ENCODE peak calls at places on chromosome 20, in five cellular contexts. One of them, this sample, is unnamed.

GRCh38 chr20:48298851-48299484 is 513.7 kb upstream of the SULF2 start:
- DNase-seq in colonic mucosa: no peak
- DNase-seq in H9: no peak
- DNase-seq in Karpas-422: no peak
- DNase-seq in IMR-90: peak
- DNase-seq in this sample: no peak

GRCh38 chr20:8330785-8331699 is 199.0 kb downstream of the PLCB1 start:
- DNase-seq in colonic mucosa: no peak
- DNase-seq in Karpas-422: no peak
- DNase-seq in H9: no peak
- DNase-seq in IMR-90: no peak
- DNase-seq in this sample: no peak

GRCh38 chr20:5178046-5178445 is 51.2 kb downstream of the CDS2 start:
- DNase-seq in IMR-90: no peak
- DNase-seq in colonic mucosa: no peak
- DNase-seq in Karpas-422: no peak
- DNase-seq in H9: no peak
- DNase-seq in this sample: no peak

GRCh38 chr20:21100590-21101452 is 5.3 kb downstream of the LINC00237 start:
- DNase-seq in IMR-90: peak
- DNase-seq in H9: peak
- DNase-seq in Karpas-422: peak
- DNase-seq in colonic mucosa: peak
- DNase-seq in this sample: no peak

GRCh38 chr20:59253779-59254319 is 46.6 kb upstream of the EDN3 start:
- DNase-seq in Karpas-422: peak
- DNase-seq in H9: no peak
- DNase-seq in IMR-90: no peak
- DNase-seq in colonic mucosa: no peak
- DNase-seq in this sample: no peak

GRCh38 chr20:46228671-46229070 is 79.6 kb downstream of the CDH22 start:
- DNase-seq in H9: no peak
- DNase-seq in Karpas-422: no peak
- DNase-seq in colonic mucosa: no peak
- DNase-seq in IMR-90: no peak
- DNase-seq in this sample: no peak

GRCh38 chr20:13101701-13102100 is 92.9 kb downstream of the SPTLC3 start:
- DNase-seq in H9: no peak
- DNase-seq in Karpas-422: no peak
- DNase-seq in IMR-90: peak
- DNase-seq in colonic mucosa: no peak
- DNase-seq in this sample: no peak

GRCh38 chr20:2385496-2385895 is 4.8 kb downstream of the TGM6 start:
- DNase-seq in colonic mucosa: no peak
- DNase-seq in H9: no peak
- DNase-seq in IMR-90: no peak
- DNase-seq in Karpas-422: no peak
- DNase-seq in this sample: no peak

GRCh38 chr20:62378215-62378614 is 8.7 kb upstream of the RPS21 start:
- DNase-seq in colonic mucosa: no peak
- DNase-seq in H9: peak
- DNase-seq in Karpas-422: no peak
- DNase-seq in IMR-90: no peak
- DNase-seq in this sample: no peak

GRCh38 chr20:19583532-19584175 is 174.4 kb upstream of the RIN2 start:
- DNase-seq in Karpas-422: peak
- DNase-seq in IMR-90: peak
- DNase-seq in colonic mucosa: peak
- DNase-seq in H9: peak
- DNase-seq in this sample: peak

GRCh38 chr20:61297491-61297890 is 45.4 kb downstream of the CDH4 start:
- DNase-seq in Karpas-422: no peak
- DNase-seq in H9: no peak
- DNase-seq in IMR-90: no peak
- DNase-seq in colonic mucosa: no peak
- DNase-seq in this sample: no peak

GRCh38 chr20:371755-372542 is 8.6 kb upstream of the TRIB3 start:
- DNase-seq in Karpas-422: no peak
- DNase-seq in IMR-90: peak
- DNase-seq in H9: no peak
- DNase-seq in colonic mucosa: peak
- DNase-seq in this sample: peak

GRCh38 chr20:60851826-60852704 is 400.0 kb upstream of the CDH4 start:
- DNase-seq in Karpas-422: peak
- DNase-seq in colonic mucosa: no peak
- DNase-seq in IMR-90: no peak
- DNase-seq in H9: peak
- DNase-seq in this sample: no peak

GRCh38 chr20:55103188-55103587 is 627.8 kb downstream of the DOK5 start:
- DNase-seq in colonic mucosa: peak
- DNase-seq in Karpas-422: no peak
- DNase-seq in H9: no peak
- DNase-seq in IMR-90: no peak
- DNase-seq in this sample: no peak

GRCh38 chr20:62739581-62740285 is 31.1 kb downstream of the NTSR1 start:
- DNase-seq in IMR-90: no peak
- DNase-seq in colonic mucosa: peak
- DNase-seq in H9: no peak
- DNase-seq in Karpas-422: no peak
- DNase-seq in this sample: peak

GRCh38 chr20:45419188-45420091 is 3.5 kb downstream of the PIGT start:
- DNase-seq in colonic mucosa: peak
- DNase-seq in Karpas-422: peak
- DNase-seq in H9: no peak
- DNase-seq in IMR-90: peak
- DNase-seq in this sample: no peak

GRCh38 chr20:20393207-20393606 is 25.3 kb downstream of the INSM1 start:
- DNase-seq in IMR-90: peak
- DNase-seq in colonic mucosa: no peak
- DNase-seq in Karpas-422: no peak
- DNase-seq in H9: no peak
- DNase-seq in this sample: no peak

GRCh38 chr20:45469336-45470261 is at the start of gene WFDC2:
- DNase-seq in H9: peak
- DNase-seq in colonic mucosa: peak
- DNase-seq in IMR-90: no peak
- DNase-seq in Karpas-422: no peak
- DNase-seq in this sample: peak

GRCh38 chr20:57772349-57772964 is 62.6 kb upstream of the PMEPA1 start:
- DNase-seq in H9: peak
- DNase-seq in IMR-90: peak
- DNase-seq in Karpas-422: no peak
- DNase-seq in colonic mucosa: no peak
- DNase-seq in this sample: no peak
- H3K9ac ChIP-seq in H9: no peak
- H3K9ac ChIP-seq in IMR-90: no peak
- H3K9ac ChIP-seq in Karpas-422: no peak
- H3K9ac ChIP-seq in colonic mucosa: no peak
- H3K9ac ChIP-seq in this sample: no peak

DNA sequence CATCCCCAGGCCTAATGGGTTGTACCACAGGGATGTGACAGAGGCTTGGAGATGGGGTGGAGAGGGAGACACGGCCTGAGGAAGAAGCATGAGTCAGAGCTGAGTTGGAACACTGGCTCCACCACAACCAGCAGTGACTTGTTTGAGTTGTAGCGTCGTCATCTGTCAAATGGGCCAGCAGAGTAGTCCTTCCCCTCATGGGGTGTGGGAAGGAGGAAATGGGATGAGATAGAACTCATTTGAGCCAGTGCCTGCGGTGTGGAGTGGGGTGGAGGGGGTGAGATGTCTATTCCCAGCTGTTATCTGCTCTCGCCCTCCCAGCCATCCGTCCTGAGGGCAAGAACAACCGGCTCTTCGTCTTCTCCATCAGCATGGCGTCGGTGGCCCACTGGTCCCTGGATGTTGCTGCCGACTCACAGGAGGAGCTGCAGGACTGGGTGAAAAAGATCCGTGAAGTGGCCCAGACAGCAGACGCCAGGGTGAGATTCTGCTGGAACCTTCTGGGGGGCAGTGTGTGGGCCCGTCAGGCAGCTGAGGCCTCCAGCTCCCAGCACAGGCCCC is 32.5 kb downstream of the PLCG1 start:
- DNase-seq in IMR-90: peak
- DNase-seq in colonic mucosa: peak
- DNase-seq in H9: no peak
- DNase-seq in Karpas-422: no peak
- DNase-seq in this sample: no peak
- H3K27ac ChIP-seq in IMR-90: no peak
- H3K27ac ChIP-seq in colonic mucosa: no peak
- H3K27ac ChIP-seq in H9: no peak
- H3K27ac ChIP-seq in Karpas-422: no peak
- H3K27ac ChIP-seq in this sample: no peak

GRCh38 chr20:32470940-32471339 is 112.8 kb downstream of the ASXL1 start:
- DNase-seq in Karpas-422: no peak
- DNase-seq in H9: no peak
- DNase-seq in IMR-90: no peak
- DNase-seq in colonic mucosa: no peak
- DNase-seq in this sample: no peak
- H3K9ac ChIP-seq in Karpas-422: no peak
- H3K9ac ChIP-seq in H9: no peak
- H3K9ac ChIP-seq in IMR-90: no peak
- H3K9ac ChIP-seq in colonic mucosa: peak
- H3K9ac ChIP-seq in this sample: peak

GRCh38 chr20:36469973-36470372 is 71.3 kb upstream of the MYL9 start:
- DNase-seq in colonic mucosa: no peak
- DNase-seq in IMR-90: no peak
- DNase-seq in Karpas-422: no peak
- DNase-seq in H9: no peak
- DNase-seq in this sample: no peak
- H3K27ac ChIP-seq in colonic mucosa: peak
- H3K27ac ChIP-seq in IMR-90: no peak
- H3K27ac ChIP-seq in Karpas-422: no peak
- H3K27ac ChIP-seq in H9: no peak
- H3K27ac ChIP-seq in this sample: no peak

GRCh38 chr20:26169506-26169905 is 472.9 kb upstream of the ZNF337 start:
- DNase-seq in H9: no peak
- DNase-seq in IMR-90: peak
- DNase-seq in Karpas-422: no peak
- DNase-seq in colonic mucosa: no peak
- DNase-seq in this sample: no peak

GRCh38 chr20:26163890-26164289 is 467.2 kb upstream of the ZNF337 start:
- DNase-seq in Karpas-422: no peak
- DNase-seq in colonic mucosa: no peak
- DNase-seq in IMR-90: peak
- DNase-seq in H9: no peak
- DNase-seq in this sample: no peak

DNA sequence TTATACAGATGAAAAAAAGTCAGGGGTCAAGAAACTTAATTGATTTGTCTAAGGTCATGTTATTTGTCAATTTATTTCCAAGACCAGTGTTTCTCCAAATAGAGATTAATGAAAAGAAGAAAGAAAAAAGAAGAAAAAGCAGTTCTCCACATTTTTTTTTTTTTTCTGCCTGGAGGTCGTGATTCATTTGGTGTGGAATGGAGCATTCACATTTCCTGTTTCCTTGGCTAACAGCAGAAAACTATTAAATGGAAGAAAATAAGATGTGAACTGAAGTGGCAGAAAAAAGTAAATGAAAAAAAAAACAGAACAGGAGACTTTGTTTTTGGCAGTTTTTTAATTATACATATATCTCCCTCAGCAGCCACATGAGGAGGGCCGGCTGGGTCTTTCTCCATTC is 470.8 kb upstream of the ZNF337 start:
- DNase-seq in IMR-90: peak
- DNase-seq in H9: no peak
- DNase-seq in Karpas-422: no peak
- DNase-seq in colonic mucosa: no peak
- DNase-seq in this sample: no peak
- H3K9ac ChIP-seq in IMR-90: no peak
- H3K9ac ChIP-seq in H9: no peak
- H3K9ac ChIP-seq in Karpas-422: no peak
- H3K9ac ChIP-seq in colonic mucosa: no peak
- H3K9ac ChIP-seq in this sample: no peak

DNA sequence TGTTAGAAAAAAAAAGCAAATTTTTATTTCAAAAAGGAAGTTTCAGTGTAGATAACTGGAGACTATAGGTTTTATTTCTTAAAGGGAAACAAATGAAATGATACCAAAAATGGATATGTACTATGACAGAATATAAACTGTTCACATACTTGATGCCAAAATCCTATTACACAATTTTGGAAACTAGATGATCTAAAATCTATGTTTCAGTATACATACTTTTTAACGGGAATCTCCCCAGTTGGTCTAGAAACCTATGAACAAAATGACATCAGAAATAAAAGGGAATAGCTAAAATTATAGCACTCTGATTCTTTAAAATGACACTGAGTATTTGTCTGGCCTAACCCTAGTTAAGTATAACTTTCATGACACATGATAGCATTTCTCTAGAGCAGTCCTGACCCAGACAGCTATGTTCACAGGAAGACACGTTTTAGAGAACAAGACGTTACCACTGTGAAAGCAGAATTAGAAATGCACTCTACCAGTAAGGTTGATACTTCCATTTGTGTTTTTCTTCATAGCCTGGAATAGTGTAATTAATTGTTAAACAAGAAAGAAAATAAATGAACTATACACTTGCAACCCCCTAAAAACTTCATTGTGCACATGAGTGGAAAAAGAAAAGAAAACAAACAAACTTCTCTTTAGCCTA is 3.4 kb downstream of the OSER1 start:
- DNase-seq in Karpas-422: peak
- DNase-seq in colonic mucosa: no peak
- DNase-seq in IMR-90: peak
- DNase-seq in H9: no peak
- DNase-seq in this sample: no peak
- H3K27ac ChIP-seq in Karpas-422: peak
- H3K27ac ChIP-seq in colonic mucosa: no peak
- H3K27ac ChIP-seq in IMR-90: peak
- H3K27ac ChIP-seq in H9: no peak
- H3K27ac ChIP-seq in this sample: no peak

GRCh38 chr20:3673551-3674070 is 8.2 kb downstream of the ADAM33 start:
- DNase-seq in IMR-90: no peak
- DNase-seq in Karpas-422: no peak
- DNase-seq in colonic mucosa: no peak
- DNase-seq in H9: no peak
- DNase-seq in this sample: no peak
- H3K9ac ChIP-seq in IMR-90: no peak
- H3K9ac ChIP-seq in Karpas-422: no peak
- H3K9ac ChIP-seq in colonic mucosa: no peak
- H3K9ac ChIP-seq in H9: no peak
- H3K9ac ChIP-seq in this sample: no peak

GRCh38 chr20:50389808-50390684 is 120.1 kb upstream of the PTPN1 start:
- DNase-seq in H9: no peak
- DNase-seq in colonic mucosa: no peak
- DNase-seq in Karpas-422: no peak
- DNase-seq in IMR-90: no peak
- DNase-seq in this sample: peak

GRCh38 chr20:50392138-50392866 is 117.9 kb upstream of the PTPN1 start:
- DNase-seq in H9: no peak
- DNase-seq in IMR-90: no peak
- DNase-seq in colonic mucosa: no peak
- DNase-seq in Karpas-422: no peak
- DNase-seq in this sample: peak

GRCh38 chr20:50390685-50391443 is 119.3 kb upstream of the PTPN1 start:
- DNase-seq in IMR-90: no peak
- DNase-seq in colonic mucosa: no peak
- DNase-seq in Karpas-422: no peak
- DNase-seq in H9: no peak
- DNase-seq in this sample: peak

GRCh38 chr20:50393242-50393641 is 116.9 kb upstream of the PTPN1 start:
- DNase-seq in colonic mucosa: no peak
- DNase-seq in IMR-90: no peak
- DNase-seq in H9: no peak
- DNase-seq in Karpas-422: no peak
- DNase-seq in this sample: no peak

GRCh38 chr20:50391444-50392137 is 118.6 kb upstream of the PTPN1 start:
- DNase-seq in Karpas-422: no peak
- DNase-seq in H9: no peak
- DNase-seq in colonic mucosa: no peak
- DNase-seq in IMR-90: no peak
- DNase-seq in this sample: peak
- H3K27ac ChIP-seq in Karpas-422: no peak
- H3K27ac ChIP-seq in H9: no peak
- H3K27ac ChIP-seq in colonic mucosa: no peak
- H3K27ac ChIP-seq in IMR-90: no peak
- H3K27ac ChIP-seq in this sample: no peak

This sample was measured in kidney.